ENCODE peak calls at places on chromosomes 2 and 18, in nine cellular contexts. Q is tibial artery, V is heart left ventricle, G is PC-9, W is Panc1, O is A549, E is chondrocyte, A is endodermal cell, Y is colonic mucosa. T is an unnamed sample.

GRCh38 chr2:35933031-35933430 is 422.5 kb upstream of the CRIM1 start:
- DNase-seq in Q (no peak), V (no peak), G (no peak), W (no peak), O (no peak), E (no peak), A (no peak), Y (no peak), T (no peak)

GRCh38 chr2:56464613-56465012 is 280.8 kb downstream of the CCDC85A start:
- DNase-seq in Q (no peak), V (no peak), G (no peak), W (no peak), O (no peak), E (no peak), A (no peak), Y (no peak), T (no peak)

GRCh38 chr18:23883277-23883790 is 131.2 kb upstream of the TTC39C start:
- DNase-seq in Q (peak; percentile 77), V (no peak), G (no peak), W (no peak), O (no peak), E (no peak), A (no peak), Y (no peak), T (no peak)

GRCh38 chr2:234480337-234480736 is 16.5 kb downstream of the ARL4C start:
- DNase-seq in Q (no peak), V (no peak), G (no peak), W (no peak), O (no peak), E (no peak), A (no peak), Y (no peak), T (no peak)

GRCh38 chr2:148253716-148254115 is 232.8 kb downstream of the MBD5 start:
- DNase-seq in Q (no peak), V (no peak), G (no peak), W (no peak), O (peak; percentile 39), E (no peak), A (no peak), Y (no peak), T (no peak)

GRCh38 chr2:178553047-178553446 is 72.8 kb downstream of the PLEKHA3 start:
- DNase-seq in Q (no peak), V (no peak), G (no peak), W (peak; percentile 18), O (peak; percentile 23), E (no peak), A (no peak), Y (no peak), T (no peak)

GRCh38 chr2:10042301-10043161 is 819 bp upstream of the KLF11 start:
- DNase-seq in Q (peak; percentile 94), V (peak; percentile 93), G (peak; percentile 54), W (peak; percentile 22), O (no peak), E (no peak), A (peak; percentile 91), Y (peak; percentile 80), T (peak; percentile 34)

GRCh38 chr2:84443477-84443876 is 15.6 kb downstream of the SUCLG1 start:
- DNase-seq in Q (no peak), V (no peak), G (no peak), W (no peak), O (no peak), E (no peak), A (no peak), Y (no peak), T (no peak)

GRCh38 chr2:1793001-1793867 is 48.9 kb upstream of the PXDN start:
- DNase-seq in Q (no peak), V (no peak), G (no peak), W (no peak), O (no peak), E (no peak), A (no peak), Y (no peak), T (no peak)

GRCh38 chr2:11359865-11360264 is 15.4 kb upstream of the ROCK2 start:
- DNase-seq in Q (no peak), V (no peak), G (no peak), W (no peak), O (no peak), E (no peak), A (no peak), Y (no peak), T (no peak)

GRCh38 chr2:207505180-207505579 is 24.6 kb upstream of the CREB1 start:
- DNase-seq in Q (no peak), V (no peak), G (no peak), W (no peak), O (no peak), E (no peak), A (peak; percentile 54), Y (no peak), T (no peak)

GRCh38 chr2:235793163-235793752 is 299.4 kb downstream of the AGAP1 start:
- DNase-seq in Q (no peak), V (peak; percentile 56), G (no peak), W (no peak), O (peak; percentile 25), E (no peak), A (peak; percentile 83), Y (no peak), T (peak; percentile 17)

GRCh38 chr18:25109484-25109883 is 242.5 kb downstream of the ZNF521 start:
- DNase-seq in Q (no peak), V (no peak), G (no peak), W (no peak), O (no peak), E (no peak), A (no peak), Y (no peak), T (no peak)
- TF ChIP-seq CTCF in Q (no peak), V (no peak), G (no peak), W (no peak), O (no peak), E (no peak), A (no peak), Y (no peak), T (no peak)

GRCh38 chr2:225171350-225171749 is 129.1 kb upstream of the DOCK10 start:
- DNase-seq in Q (no peak), V (no peak), G (no peak), W (no peak), O (peak; percentile 10), E (no peak), A (no peak), Y (no peak), T (no peak)

GRCh38 chr2:225182126-225182525 is 139.9 kb upstream of the DOCK10 start:
- DNase-seq in Q (no peak), V (no peak), G (no peak), W (no peak), O (no peak), E (no peak), A (peak; percentile 67), Y (no peak), T (no peak)

GRCh38 chr2:225173909-225174308 is 131.6 kb upstream of the DOCK10 start:
- DNase-seq in Q (no peak), V (no peak), G (no peak), W (no peak), O (no peak), E (no peak), A (no peak), Y (no peak), T (no peak)

GRCh38 chr2:225177098-225177497 is 134.8 kb upstream of the DOCK10 start:
- DNase-seq in Q (no peak), V (no peak), G (peak; percentile 25), W (no peak), O (peak; percentile 36), E (no peak), A (no peak), Y (no peak), T (peak; percentile 2)
- TF ChIP-seq CTCF in Q (no peak), V (no peak), G (no peak), W (no peak), O (no peak), E (no peak), A (no peak), Y (no peak), T (no peak)

GRCh38 chr2:29910960-29911359 is 10.4 kb downstream of the ALK start:
- DNase-seq in Q (no peak), V (no peak), G (no peak), W (no peak), O (no peak), E (no peak), A (no peak), Y (no peak), T (no peak)
- TF ChIP-seq CTCF in Q (no peak), V (no peak), G (no peak), W (no peak), O (no peak), E (no peak), A (no peak), Y (no peak), T (no peak)

GRCh38 chr2:44562737-44563136 is 201.0 kb downstream of the CAMKMT start:
- DNase-seq in Q (no peak), V (no peak), G (no peak), W (no peak), O (no peak), E (no peak), A (no peak), Y (no peak), T (no peak)

GRCh38 chr2:44559108-44559507 is 197.4 kb downstream of the CAMKMT start:
- DNase-seq in Q (no peak), V (no peak), G (no peak), W (no peak), O (no peak), E (no peak), A (no peak), Y (no peak), T (no peak)

GRCh38 chr2:44560961-44561360 is 199.2 kb downstream of the CAMKMT start:
- DNase-seq in Q (no peak), V (no peak), G (no peak), W (no peak), O (no peak), E (no peak), A (no peak), Y (no peak), T (no peak)

GRCh38 chr2:44564752-44565151 is 203.0 kb downstream of the CAMKMT start:
- DNase-seq in Q (no peak), V (no peak), G (no peak), W (no peak), O (no peak), E (no peak), A (no peak), Y (no peak), T (no peak)

DNA sequence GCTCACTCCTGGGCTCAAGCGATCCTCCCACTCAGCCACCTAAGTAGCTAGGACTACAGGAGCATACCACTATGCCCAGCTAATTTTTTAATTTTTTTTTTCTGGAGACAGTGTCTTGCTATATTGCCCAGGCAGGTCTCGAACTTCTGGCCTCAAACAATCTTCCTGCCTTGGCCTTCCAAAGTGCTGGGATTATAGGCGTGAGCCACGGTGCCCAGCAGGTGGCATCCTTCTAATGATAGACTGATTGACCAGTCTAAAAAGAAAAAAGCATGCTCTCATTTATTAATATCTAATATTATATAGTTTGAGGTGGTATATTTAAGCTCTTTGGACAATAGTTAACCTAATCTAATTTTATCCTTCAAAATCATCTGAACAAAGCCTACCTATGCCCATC is 198.6 kb downstream of the CAMKMT start:
- DNase-seq in Q (no peak), V (no peak), G (peak; percentile 26), W (no peak), O (peak; percentile 35), E (no peak), A (no peak), Y (peak; percentile 20), T (peak; percentile 53)
- TF ChIP-seq CTCF in Q (no peak), V (peak; percentile 9), G (peak; percentile 57), W (peak; percentile 60), O (peak; percentile 35), E (peak; percentile 62), A (peak; percentile 45), Y (peak; percentile 16), T (peak; percentile 42)

GRCh38 chr18:49846718-49847470 is 33.6 kb upstream of the ACAA2 start:
- DNase-seq in Q (no peak), V (no peak), G (no peak), W (no peak), O (no peak), E (no peak), A (no peak), Y (peak; percentile 15), T (no peak)
- TF ChIP-seq CTCF in Q (no peak), V (no peak), G (no peak), W (no peak), O (no peak), E (no peak), A (no peak), Y (no peak), T (no peak)